ENCODE peak calls at places on chromosomes 5 and 9, in five cellular contexts. One of them, this sample, is unnamed.

GRCh38 chr5:2703615-2704014 is 47.9 kb downstream of the IRX2 start:
- DNase-seq in A172: no peak
- DNase-seq in IMR-90: no peak
- DNase-seq in ecto neural progenitor cell: no peak
- DNase-seq in HFFc6: no peak
- DNase-seq in this sample: no peak

GRCh38 chr5:145854651-145855258 is 18.1 kb downstream of the GRXCR2 start:
- DNase-seq in A172: peak; percentile 92
- DNase-seq in IMR-90: peak; percentile 83
- DNase-seq in ecto neural progenitor cell: no peak
- DNase-seq in HFFc6: peak; percentile 64
- DNase-seq in this sample: peak; percentile 64

GRCh38 chr5:96408276-96408777 is 24.7 kb downstream of the PCSK1 start:
- DNase-seq in A172: peak; percentile 38
- DNase-seq in IMR-90: peak; percentile 25
- DNase-seq in ecto neural progenitor cell: no peak
- DNase-seq in HFFc6: no peak
- DNase-seq in this sample: peak; percentile 84

GRCh38 chr5:50441479-50441815 is 359 bp upstream of the EMB start:
- DNase-seq in A172: no peak
- DNase-seq in IMR-90: no peak
- DNase-seq in ecto neural progenitor cell: no peak
- DNase-seq in HFFc6: no peak
- DNase-seq in this sample: no peak

GRCh38 chr9:114072181-114073140 is 5.6 kb downstream of the AMBP start:
- DNase-seq in A172: no peak
- DNase-seq in IMR-90: peak; percentile 9
- DNase-seq in ecto neural progenitor cell: no peak
- DNase-seq in HFFc6: no peak
- DNase-seq in this sample: peak; percentile 17

GRCh38 chr5:67339219-67339767 is 142.7 kb upstream of the CD180 start:
- DNase-seq in A172: no peak
- DNase-seq in IMR-90: no peak
- DNase-seq in ecto neural progenitor cell: no peak
- DNase-seq in HFFc6: no peak
- DNase-seq in this sample: no peak

GRCh38 chr5:17305964-17306725 is 88.7 kb downstream of the BASP1 start:
- DNase-seq in A172: peak; percentile 72
- DNase-seq in IMR-90: peak; percentile 84
- DNase-seq in ecto neural progenitor cell: peak; percentile 49
- DNase-seq in HFFc6: peak; percentile 70
- DNase-seq in this sample: peak; percentile 71

GRCh38 chr9:93209097-93209496 is 25.2 kb downstream of the WNK2 start:
- DNase-seq in A172: no peak
- DNase-seq in IMR-90: no peak
- DNase-seq in ecto neural progenitor cell: no peak
- DNase-seq in HFFc6: no peak
- DNase-seq in this sample: no peak

GRCh38 chr5:96331210-96331609 is 101.8 kb downstream of the PCSK1 start:
- DNase-seq in A172: no peak
- DNase-seq in IMR-90: no peak
- DNase-seq in ecto neural progenitor cell: no peak
- DNase-seq in HFFc6: no peak
- DNase-seq in this sample: peak; percentile 57

GRCh38 chr9:124438091-124438490 is 12.2 kb upstream of the ADGRD2 start:
- DNase-seq in A172: no peak
- DNase-seq in IMR-90: no peak
- DNase-seq in ecto neural progenitor cell: no peak
- DNase-seq in HFFc6: no peak
- DNase-seq in this sample: no peak

GRCh38 chr5:111530298-111530740 is 18.0 kb upstream of the STARD4 start:
- DNase-seq in A172: peak; percentile 91
- DNase-seq in IMR-90: peak; percentile 41
- DNase-seq in ecto neural progenitor cell: no peak
- DNase-seq in HFFc6: peak; percentile 62
- DNase-seq in this sample: no peak

GRCh38 chr5:37567566-37567965 is 188.4 kb downstream of the WDR70 start:
- DNase-seq in A172: no peak
- DNase-seq in IMR-90: no peak
- DNase-seq in ecto neural progenitor cell: no peak
- DNase-seq in HFFc6: no peak
- DNase-seq in this sample: no peak

GRCh38 chr5:141560141-141560540 is 58.7 kb downstream of the DIAPH1 start:
- DNase-seq in A172: peak; percentile 65
- DNase-seq in IMR-90: no peak
- DNase-seq in ecto neural progenitor cell: no peak
- DNase-seq in HFFc6: no peak
- DNase-seq in this sample: peak; percentile 46

GRCh38 chr9:95793924-95794828 is 81.3 kb upstream of the ERCC6L2 start:
- DNase-seq in A172: peak; percentile 98
- DNase-seq in IMR-90: peak; percentile 98
- DNase-seq in ecto neural progenitor cell: no peak
- DNase-seq in HFFc6: peak; percentile 87
- DNase-seq in this sample: peak; percentile 89

GRCh38 chr5:95715799-95716461 is 15.2 kb upstream of the RHOBTB3 start:
- DNase-seq in A172: peak; percentile 76
- DNase-seq in IMR-90: peak; percentile 76
- DNase-seq in ecto neural progenitor cell: no peak
- DNase-seq in HFFc6: peak; percentile 82
- DNase-seq in this sample: peak; percentile 60

GRCh38 chr5:181054138-181054537 is 14.1 kb downstream of the BTNL9 start:
- DNase-seq in A172: no peak
- DNase-seq in IMR-90: no peak
- DNase-seq in ecto neural progenitor cell: peak; percentile 43
- DNase-seq in HFFc6: no peak
- DNase-seq in this sample: no peak